ENCODE peak calls at places on chromosomes 7 and 10, in nine cellular contexts. Q is stimulated activated CD8-positive, alpha-beta memory T cell treated with anti-CD3 and anti-CD28 coated beads, Interleukin-7, amount 100 ng/mL, for 4 hours; O is kidney; U is stimulated activated naive CD8-positive, alpha-beta T cell treated with anti-CD3 and anti-CD28 coated beads, Interleukin-15, amount 100 ng/mL, for 72 hours; Y is lower leg skin; V is epithelial cell of esophagus; K is H54; X is keratinocyte; H is fibroblast of lung. E is an unnamed sample.

GRCh38 chr10:44071479-44071878 is 313.4 kb downstream of the CXCL12 start:
- DNase-seq in X (no peak), O (no peak), V (no peak), U (no peak), H (peak), Q (no peak), Y (no peak), K (no peak), E (no peak)

GRCh38 chr7:55052726-55053431 is 34.1 kb downstream of the EGFR start:
- DNase-seq in Y (no peak), H (peak), V (peak), X (no peak), K (no peak), Q (no peak), U (no peak), O (no peak), E (no peak)

GRCh38 chr10:123007558-123008378 is 827 bp downstream of the IKZF5 start:
- DNase-seq in U (peak), H (peak), Q (peak), Y (peak), O (no peak), X (peak), V (peak), K (peak), E (peak)

GRCh38 chr10:74738985-74739567 is 87.3 kb upstream of the KAT6B start:
- DNase-seq in O (no peak), V (peak), Y (no peak), Q (no peak), U (peak), X (no peak), K (no peak), H (peak), E (no peak)

GRCh38 chr7:87599336-87599735 is 1.3 kb downstream of the ABCB1 start:
- DNase-seq in V (no peak), Q (peak), H (peak), Y (no peak), U (peak), K (no peak), X (no peak), O (peak), E (no peak)

GRCh38 chr7:91556956-91557650 is 292.9 kb downstream of the FZD1 start:
- DNase-seq in Q (no peak), X (peak), V (peak), O (no peak), H (peak), K (no peak), U (no peak), Y (no peak), E (no peak)

GRCh38 chr7:28144266-28144665 is 36.3 kb downstream of the JAZF1 start:
- DNase-seq in U (no peak), Y (no peak), X (no peak), Q (no peak), K (no peak), H (no peak), V (no peak), O (no peak), E (no peak)

GRCh38 chr7:67453981-67454380 is 457.3 kb downstream of the TYW1 start:
- DNase-seq in X (no peak), K (no peak), H (no peak), Q (no peak), V (no peak), O (no peak), U (no peak), Y (no peak), E (no peak)

GRCh38 chr10:34637419-34637911 is 177.6 kb downstream of the PARD3 start:
- DNase-seq in H (peak), Y (peak), O (peak), U (peak), Q (peak), V (peak), X (no peak), K (peak), E (no peak)